ENCODE peak calls at places on chromosomes 2 and 18, in five cellular contexts. R, N, P, X and Y are unnamed samples.

GRCh38 chr18:7198326-7198725 is 32.6 kb upstream of the LRRC30 start:
- DNase-seq in R (no peak), N (no peak), P (no peak), X (no peak), Y (no peak)

GRCh38 chr2:218883491-218884490 is 3.1 kb downstream of the WNT10A start:
- DNase-seq in R (no peak), N (peak; percentile 30), P (no peak), X (no peak), Y (no peak)

GRCh38 chr2:36800381-36800780 is 103.9 kb downstream of the VIT start:
- DNase-seq in R (no peak), N (no peak), P (no peak), X (no peak), Y (peak; percentile 87)

GRCh38 chr18:29664278-29665021 is 1378.1 kb downstream of the DSC3 start:
- DNase-seq in R (no peak), N (no peak), P (no peak), X (no peak), Y (no peak)

GRCh38 chr2:26772064-26773001 is 8.2 kb downstream of the SLC35F6 start:
- DNase-seq in R (peak; percentile 94), N (peak; percentile 98), P (peak; percentile 59), X (no peak), Y (peak; percentile 83)

GRCh38 chr18:40102903-40103302 is 1852.1 kb upstream of the PIK3C3 start:
- DNase-seq in R (no peak), N (no peak), P (no peak), X (no peak), Y (no peak)

GRCh38 chr2:36951574-36951973 is 14.8 kb downstream of the STRN start:
- DNase-seq in R (no peak), N (no peak), P (no peak), X (no peak), Y (no peak)

GRCh38 chr2:216714412-216714775 is 19.0 kb upstream of the IGFBP5 start:
- DNase-seq in R (no peak), N (no peak), P (no peak), X (no peak), Y (no peak)

GRCh38 chr2:71882949-71883472 is 264.7 kb downstream of the CYP26B1 start:
- DNase-seq in R (peak; percentile 45), N (peak; percentile 37), P (peak; percentile 41), X (no peak), Y (peak; percentile 68)

GRCh38 chr2:148645925-148646559 is 1.5 kb downstream of the EPC2 start:
- DNase-seq in R (peak; percentile 40), N (peak; percentile 50), P (no peak), X (peak; percentile 24), Y (peak; percentile 79)

GRCh38 chr2:9191044-9191481 is 15.5 kb upstream of the ASAP2 start:
- DNase-seq in R (peak; percentile 89), N (no peak), P (peak; percentile 47), X (no peak), Y (peak; percentile 64)

GRCh38 chr18:3454365-3455089 is 4.6 kb downstream of the TGIF1 start:
- DNase-seq in R (peak; percentile 39), N (no peak), P (no peak), X (no peak), Y (no peak)